ENCODE peak calls at places on chromosomes 3 and 15, in five cellular contexts. S is HuH-7; E is activated CD4-positive, alpha-beta T cell treated with anti-CD3 and anti-CD28 coated beads, Interleukin-2, amount 10 ng/mL, durations not matched to agents 7 days and 5 days; J is K562; A is uterus. O is an unnamed sample.

GRCh38 chr3:186411994-186412393 is 50.0 kb upstream of the DGKG start:
- DNase-seq in J (no peak), E (no peak), A (no peak), S (no peak), O (no peak)

GRCh38 chr15:41546846-41547786 is 3.1 kb upstream of the RPAP1 start:
- DNase-seq in J (peak; percentile 22), A (no peak), S (no peak), E (no peak), O (no peak)

GRCh38 chr3:100073555-100074307 is 40.6 kb downstream of the FILIP1L start:
- DNase-seq in S (no peak), E (peak; percentile 16), A (peak; percentile 56), J (no peak), O (no peak)

GRCh38 chr3:158700559-158700958 is 28.1 kb upstream of the LXN start:
- DNase-seq in A (no peak), E (no peak), S (no peak), J (no peak), O (no peak)

GRCh38 chr3:107993771-107994170 is 97.1 kb downstream of the CD47 start:
- DNase-seq in S (no peak), J (no peak), E (no peak), A (no peak), O (no peak)

GRCh38 chr3:37163262-37164020 is 10.9 kb downstream of the LRRFIP2 start:
- DNase-seq in S (no peak), J (no peak), A (no peak), E (peak; percentile 13), O (no peak)

GRCh38 chr3:123540285-123540684 is 44.6 kb downstream of the HACD2 start:
- DNase-seq in E (no peak), J (no peak), S (no peak), A (no peak), O (peak; percentile 44)

GRCh38 chr3:181250714-181251113 is 261.2 kb upstream of the DNAJC19 start:
- DNase-seq in J (no peak), E (no peak), A (no peak), S (no peak), O (no peak)

GRCh38 chr3:30681276-30682211 is 75.1 kb downstream of the TGFBR2 start:
- DNase-seq in J (no peak), E (no peak), S (no peak), A (peak; percentile 42), O (no peak)

GRCh38 chr15:33679065-33679464 is 289.2 kb upstream of the CHRM5 start:
- DNase-seq in A (no peak), J (no peak), E (no peak), S (no peak), O (no peak)

GRCh38 chr3:176953106-176954080 is 243.9 kb downstream of the TBL1XR1 start:
- DNase-seq in J (no peak), S (no peak), E (no peak), A (peak; percentile 70), O (no peak)

O was measured in MM.1S.